ENCODE peak calls at places on chromosomes 1 and 21, in six cellular contexts. E, Y, Q, F, S and J are unnamed samples. For H3K9me3 and H3K36me3, the result is how much of the 10 kb centered on the place peaks cover.

GRCh38 chr1:167328762-167329483 is 108.2 kb downstream of the POU2F1 start:
- DNase-seq in E (peak), Q (peak), Y (peak), F (no peak), S (no peak), J (no peak)

GRCh38 chr1:168096296-168097165 is 40.2 kb downstream of the GPR161 start:
- DNase-seq in Q (no peak), E (no peak), Y (no peak), F (no peak), S (no peak), J (no peak)

GRCh38 chr1:34781844-34782391 is 904 bp downstream of the GJB3 start:
- DNase-seq in Q (no peak), E (no peak), Y (no peak), F (peak), S (no peak), J (no peak)

GRCh38 chr21:42257091-42257760 is 38.3 kb downstream of the ABCG1 start:
- DNase-seq in S (no peak), F (no peak), E (no peak), Q (no peak), Y (no peak), J (no peak)

GRCh38 chr1:116678732-116679090 is 11.2 kb upstream of the IGSF3 start:
- DNase-seq in Q (no peak), F (no peak), S (no peak), E (no peak), Y (no peak), J (no peak)

GRCh38 chr1:88979054-88979748 is 13.2 kb downstream of the KYAT3 start:
- DNase-seq in S (no peak), E (no peak), Q (no peak), F (no peak), Y (peak), J (no peak)

GRCh38 chr1:65792671-65793358 is at the start of gene PDE4B:
- DNase-seq in Q (no peak), F (peak), Y (peak), S (no peak), E (peak), J (peak)

GRCh38 chr1:2400950-2401649 is 9.5 kb downstream of the RER1 start:
- DNase-seq in Y (no peak), F (no peak), S (no peak), Q (no peak), E (peak), J (no peak)

GRCh38 chr1:203424861-203425667 is 50.5 kb upstream of the PRELP start:
- DNase-seq in F (no peak), E (no peak), S (no peak), Y (peak), Q (no peak), J (no peak)

GRCh38 chr1:33008051-33008914 is 28.4 kb downstream of the AK2 start:
- DNase-seq in S (no peak), Q (no peak), Y (no peak), E (no peak), F (no peak), J (no peak)

GRCh38 chr1:23793861-23794731 is 3.2 kb downstream of the LYPLA2 start:
- DNase-seq in E (no peak), F (peak), Y (no peak), Q (no peak), S (no peak), J (no peak)

GRCh38 chr1:157112186-157112867 is 12.7 kb upstream of the ETV3L start:
- DNase-seq in Q (no peak), S (no peak), E (no peak), Y (no peak), F (no peak), J (no peak)

GRCh38 chr1:231603598-231604275 is 22.9 kb upstream of the DISC1 start:
- DNase-seq in S (no peak), Q (no peak), E (no peak), F (no peak), Y (peak), J (peak)

GRCh38 chr1:26618561-26618960 is 77.3 kb upstream of the ARID1A start:
- DNase-seq in Y (no peak), E (no peak), S (no peak), Q (no peak), F (no peak), J (no peak)
- H3K4me3 ChIP-seq in Y (no peak), E (no peak), S (no peak), Q (no peak), F (no peak), J (no peak)

GRCh38 chr21:20811702-20812101 is 186.5 kb upstream of the NCAM2 start:
- DNase-seq in S (no peak), F (no peak), E (no peak), Y (no peak), Q (no peak), J (no peak)
- H3K9me3 ChIP-seq in S (under half), F (under half), E (under half), Y (under half), Q (under half), J (under half)

GRCh38 chr21:38820471-38821239 is 14.9 kb downstream of the ETS2 start:
- DNase-seq in F (peak), Q (no peak), S (no peak), E (no peak), Y (no peak), J (no peak)
- H3K36me3 ChIP-seq in F (under half), Q (under half), S (half or more), E (half or more), Y (half or more), J (half or more)

DNA sequence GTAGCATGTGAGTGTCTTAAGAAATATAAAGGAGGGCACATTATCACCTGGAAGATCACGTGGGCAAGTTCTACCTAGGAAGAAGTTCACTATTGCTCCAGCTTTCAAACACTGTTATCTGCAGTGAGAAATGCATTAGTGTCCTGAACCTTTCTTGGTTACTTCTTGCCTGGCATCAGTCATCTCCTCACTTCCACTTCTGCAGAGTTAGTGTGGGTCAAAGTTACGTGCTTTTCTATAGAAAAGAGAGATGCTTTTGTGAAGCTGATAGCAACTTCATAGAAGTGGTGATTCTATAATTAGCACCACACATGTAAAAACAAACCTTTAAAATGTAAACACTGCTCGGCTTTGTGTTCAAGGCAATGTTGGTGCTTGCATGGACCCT is 57.2 kb downstream of the MRPS6 start:
- DNase-seq in S (peak), E (no peak), Y (no peak), F (no peak), Q (no peak), J (no peak)
- H3K4me3 ChIP-seq in S (no peak), E (no peak), Y (no peak), F (no peak), Q (no peak), J (no peak)

GRCh38 chr1:119762953-119763352 is 5.8 kb downstream of the HMGCS2 start:
- DNase-seq in Y (no peak), F (no peak), S (no peak), E (no peak), Q (no peak), J (no peak)

GRCh38 chr1:119762409-119762808 is 6.3 kb downstream of the HMGCS2 start:
- DNase-seq in S (no peak), Y (no peak), Q (no peak), E (no peak), F (no peak), J (no peak)

GRCh38 chr1:119752592-119752991 is 16.1 kb downstream of the HMGCS2 start:
- DNase-seq in Y (no peak), E (no peak), Q (no peak), F (no peak), S (no peak), J (no peak)

GRCh38 chr1:119764220-119764619 is 4.5 kb downstream of the HMGCS2 start:
- DNase-seq in F (no peak), S (peak), Y (no peak), Q (no peak), E (no peak), J (no peak)

GRCh38 chr1:119758584-119758983 is 10.1 kb downstream of the HMGCS2 start:
- DNase-seq in E (no peak), F (no peak), Q (no peak), S (no peak), Y (no peak), J (no peak)
- H3K9me3 ChIP-seq in E (under half), F (under half), Q (under half), S (under half), Y (under half), J (under half)

DNA sequence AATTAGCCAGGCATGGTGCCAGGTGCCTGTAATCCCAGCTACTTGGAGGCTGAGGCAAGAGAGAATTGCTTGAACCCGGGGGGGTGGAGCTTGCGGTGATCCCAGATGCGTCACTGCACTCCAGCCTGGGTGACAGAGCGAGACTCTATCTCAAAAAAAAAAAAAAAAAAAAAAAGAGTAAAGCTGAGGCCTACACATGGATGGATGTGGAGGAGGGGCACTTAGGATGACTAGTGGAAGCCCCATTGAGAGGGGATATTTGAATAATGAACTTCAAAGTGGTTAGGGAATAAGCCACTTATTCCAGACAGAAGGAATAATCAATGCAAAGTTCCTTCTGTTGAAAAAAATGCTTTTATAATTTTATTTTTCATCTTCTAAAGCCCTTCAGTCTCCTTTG is 51.4 kb downstream of the PTBP2 start:
- DNase-seq in F (no peak), Q (no peak), S (no peak), E (no peak), Y (no peak), J (no peak)
- H3K36me3 ChIP-seq in F (under half), Q (under half), S (under half), E (half or more), Y (under half), J (under half)

GRCh38 chr1:11052839-11053757 is 6.1 kb upstream of the MASP2 start:
- DNase-seq in Y (no peak), Q (no peak), S (no peak), F (no peak), E (no peak), J (no peak)
- H3K4me3 ChIP-seq in Y (no peak), Q (no peak), S (no peak), F (no peak), E (no peak), J (no peak)

GRCh38 chr1:46037597-46037936 is 94.9 kb downstream of the PIK3R3 start:
- DNase-seq in E (no peak), F (no peak), Y (no peak), S (no peak), Q (no peak), J (no peak)

GRCh38 chr1:46041974-46042373 is 90.5 kb downstream of the PIK3R3 start:
- DNase-seq in S (peak), Y (peak), F (no peak), Q (no peak), E (no peak), J (no peak)

GRCh38 chr1:46036894-46037596 is 95.4 kb downstream of the PIK3R3 start:
- DNase-seq in E (peak), Q (peak), Y (peak), F (peak), S (peak), J (peak)

GRCh38 chr1:46041551-46041950 is 90.9 kb downstream of the PIK3R3 start:
- DNase-seq in F (no peak), E (no peak), Q (no peak), Y (no peak), S (peak), J (no peak)

DNA sequence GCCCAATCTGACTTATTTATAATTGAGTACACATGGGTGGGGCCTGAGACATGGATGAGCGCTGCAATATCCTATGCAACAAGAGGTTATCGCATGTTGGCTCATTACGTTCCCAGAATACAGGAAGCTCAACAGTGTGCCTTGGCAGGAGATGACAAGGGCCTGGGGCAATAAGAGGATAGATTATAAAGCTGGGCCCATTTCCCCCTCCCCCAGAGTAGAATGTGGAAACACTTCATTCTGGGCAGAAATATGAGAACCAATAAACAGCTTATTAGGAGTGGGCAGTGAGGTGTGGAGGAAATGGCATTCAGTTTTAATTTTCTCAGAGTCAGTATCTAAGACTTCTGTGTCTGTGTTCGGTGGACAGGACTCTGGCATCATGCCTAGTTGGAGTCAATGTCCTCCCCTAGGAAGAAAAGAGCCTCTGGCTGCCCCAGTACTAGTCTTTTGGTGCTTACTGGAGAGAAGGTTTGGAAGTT is 92.8 kb downstream of the PIK3R3 start:
- DNase-seq in E (no peak), Q (no peak), S (peak), F (no peak), Y (peak), J (no peak)
- H3K9me3 ChIP-seq in E (under half), Q (under half), S (under half), F (under half), Y (under half), J (under half)

GRCh38 chr21:31977816-31978215 is 105.0 kb downstream of the HUNK start:
- DNase-seq in Q (no peak), S (no peak), F (no peak), E (no peak), Y (no peak), J (no peak)

GRCh38 chr21:31973402-31973944 is 100.7 kb downstream of the HUNK start:
- DNase-seq in E (no peak), Y (no peak), S (no peak), F (no peak), Q (no peak), J (no peak)

GRCh38 chr21:31975491-31975890 is 102.7 kb downstream of the HUNK start:
- DNase-seq in F (no peak), Y (no peak), E (no peak), Q (no peak), S (no peak), J (no peak)

GRCh38 chr21:31974454-31974985 is 101.7 kb downstream of the HUNK start:
- DNase-seq in F (no peak), Y (no peak), Q (no peak), E (no peak), S (no peak), J (no peak)

GRCh38 chr21:31972622-31973021 is 99.8 kb downstream of the HUNK start:
- DNase-seq in Q (no peak), E (no peak), F (no peak), S (no peak), Y (no peak), J (no peak)
- H3K36me3 ChIP-seq in Q (under half), E (under half), F (under half), S (under half), Y (under half), J (under half)